ENCODE peak calls at places on chromosomes 13 and 19, in ten cellular contexts. One of them, this sample, is unnamed.

GRCh38 chr13:47680752-47681151 is 320.3 kb downstream of the SUCLA2 start:
- DNase-seq in NCI-H82: no peak
- DNase-seq in HEK293T: no peak
- DNase-seq in NCI-H1105: no peak
- DNase-seq in RWPE1: peak; percentile 52
- DNase-seq in caudate nucleus: no peak
- DNase-seq in RKO: peak; percentile 49
- DNase-seq in nephron progenitor cell: no peak
- DNase-seq in stimulated activated naive B cell treated with anti-CD40 and anti-IgM and Interleukin-4, amounts not matched to agents 10 μg/mL and 1 μg/mL and 100 μg/mL, for 72 hours: no peak
- DNase-seq in AG10803: peak; percentile 50
- DNase-seq in this sample: no peak

GRCh38 chr19:49434907-49435577 is 6.3 kb downstream of the SLC17A7 start:
- DNase-seq in RWPE1: no peak
- DNase-seq in RKO: no peak
- DNase-seq in stimulated activated naive B cell treated with anti-CD40 and anti-IgM and Interleukin-4, amounts not matched to agents 10 μg/mL and 1 μg/mL and 100 μg/mL, for 72 hours: no peak
- DNase-seq in HEK293T: no peak
- DNase-seq in NCI-H1105: no peak
- DNase-seq in NCI-H82: peak; percentile 28
- DNase-seq in nephron progenitor cell: no peak
- DNase-seq in caudate nucleus: no peak
- DNase-seq in AG10803: no peak
- DNase-seq in this sample: peak; percentile 54

GRCh38 chr19:934865-935422 is 9.1 kb downstream of the ARID3A start:
- DNase-seq in stimulated activated naive B cell treated with anti-CD40 and anti-IgM and Interleukin-4, amounts not matched to agents 10 μg/mL and 1 μg/mL and 100 μg/mL, for 72 hours: no peak
- DNase-seq in AG10803: peak; percentile 76
- DNase-seq in RKO: no peak
- DNase-seq in nephron progenitor cell: no peak
- DNase-seq in HEK293T: no peak
- DNase-seq in NCI-H82: no peak
- DNase-seq in RWPE1: no peak
- DNase-seq in caudate nucleus: peak; percentile 63
- DNase-seq in NCI-H1105: no peak
- DNase-seq in this sample: peak; percentile 67

GRCh38 chr19:29966594-29967249 is 24.7 kb downstream of the URI1 start:
- DNase-seq in stimulated activated naive B cell treated with anti-CD40 and anti-IgM and Interleukin-4, amounts not matched to agents 10 μg/mL and 1 μg/mL and 100 μg/mL, for 72 hours: no peak
- DNase-seq in nephron progenitor cell: no peak
- DNase-seq in caudate nucleus: no peak
- DNase-seq in NCI-H82: peak; percentile 26
- DNase-seq in HEK293T: no peak
- DNase-seq in RWPE1: no peak
- DNase-seq in NCI-H1105: peak; percentile 0
- DNase-seq in RKO: peak; percentile 40
- DNase-seq in AG10803: peak; percentile 33
- DNase-seq in this sample: peak; percentile 22

GRCh38 chr19:19460761-19461265 is 54.5 kb downstream of the TSSK6 start:
- DNase-seq in RWPE1: no peak
- DNase-seq in HEK293T: no peak
- DNase-seq in caudate nucleus: peak; percentile 34
- DNase-seq in stimulated activated naive B cell treated with anti-CD40 and anti-IgM and Interleukin-4, amounts not matched to agents 10 μg/mL and 1 μg/mL and 100 μg/mL, for 72 hours: no peak
- DNase-seq in nephron progenitor cell: peak; percentile 36
- DNase-seq in RKO: no peak
- DNase-seq in AG10803: peak; percentile 49
- DNase-seq in NCI-H1105: no peak
- DNase-seq in NCI-H82: peak; percentile 81
- DNase-seq in this sample: no peak

GRCh38 chr19:8529369-8530006 is 15.5 kb upstream of the ZNF414 start:
- DNase-seq in caudate nucleus: no peak
- DNase-seq in AG10803: no peak
- DNase-seq in stimulated activated naive B cell treated with anti-CD40 and anti-IgM and Interleukin-4, amounts not matched to agents 10 μg/mL and 1 μg/mL and 100 μg/mL, for 72 hours: no peak
- DNase-seq in NCI-H82: no peak
- DNase-seq in RWPE1: no peak
- DNase-seq in HEK293T: no peak
- DNase-seq in RKO: no peak
- DNase-seq in NCI-H1105: no peak
- DNase-seq in nephron progenitor cell: no peak
- DNase-seq in this sample: no peak

GRCh38 chr19:4712771-4713170 is 10.9 kb downstream of the DPP9 start:
- DNase-seq in nephron progenitor cell: no peak
- DNase-seq in RKO: no peak
- DNase-seq in HEK293T: no peak
- DNase-seq in RWPE1: no peak
- DNase-seq in stimulated activated naive B cell treated with anti-CD40 and anti-IgM and Interleukin-4, amounts not matched to agents 10 μg/mL and 1 μg/mL and 100 μg/mL, for 72 hours: no peak
- DNase-seq in caudate nucleus: no peak
- DNase-seq in AG10803: no peak
- DNase-seq in NCI-H82: no peak
- DNase-seq in NCI-H1105: no peak
- DNase-seq in this sample: no peak

GRCh38 chr19:16143399-16144215 is at the start of gene HSH2D:
- DNase-seq in RWPE1: peak; percentile 52
- DNase-seq in nephron progenitor cell: no peak
- DNase-seq in NCI-H1105: no peak
- DNase-seq in RKO: no peak
- DNase-seq in HEK293T: no peak
- DNase-seq in caudate nucleus: no peak
- DNase-seq in stimulated activated naive B cell treated with anti-CD40 and anti-IgM and Interleukin-4, amounts not matched to agents 10 μg/mL and 1 μg/mL and 100 μg/mL, for 72 hours: peak; percentile 92
- DNase-seq in NCI-H82: no peak
- DNase-seq in AG10803: no peak
- DNase-seq in this sample: peak; percentile 53

GRCh38 chr13:96994849-96995243 is 570 bp upstream of the OXGR1 start:
- DNase-seq in AG10803: no peak
- DNase-seq in nephron progenitor cell: no peak
- DNase-seq in caudate nucleus: no peak
- DNase-seq in NCI-H82: no peak
- DNase-seq in RKO: no peak
- DNase-seq in stimulated activated naive B cell treated with anti-CD40 and anti-IgM and Interleukin-4, amounts not matched to agents 10 μg/mL and 1 μg/mL and 100 μg/mL, for 72 hours: no peak
- DNase-seq in HEK293T: no peak
- DNase-seq in NCI-H1105: no peak
- DNase-seq in RWPE1: no peak
- DNase-seq in this sample: no peak

GRCh38 chr19:3554254-3555083 is 2.9 kb downstream of the MFSD12 start:
- DNase-seq in RWPE1: no peak
- DNase-seq in NCI-H82: no peak
- DNase-seq in caudate nucleus: no peak
- DNase-seq in nephron progenitor cell: no peak
- DNase-seq in HEK293T: no peak
- DNase-seq in NCI-H1105: no peak
- DNase-seq in RKO: no peak
- DNase-seq in stimulated activated naive B cell treated with anti-CD40 and anti-IgM and Interleukin-4, amounts not matched to agents 10 μg/mL and 1 μg/mL and 100 μg/mL, for 72 hours: no peak
- DNase-seq in AG10803: no peak
- DNase-seq in this sample: no peak

GRCh38 chr19:28309072-28309471 is 903.9 kb downstream of the UQCRFS1 start:
- DNase-seq in NCI-H1105: no peak
- DNase-seq in HEK293T: no peak
- DNase-seq in NCI-H82: no peak
- DNase-seq in stimulated activated naive B cell treated with anti-CD40 and anti-IgM and Interleukin-4, amounts not matched to agents 10 μg/mL and 1 μg/mL and 100 μg/mL, for 72 hours: no peak
- DNase-seq in caudate nucleus: no peak
- DNase-seq in RKO: no peak
- DNase-seq in AG10803: no peak
- DNase-seq in RWPE1: no peak
- DNase-seq in nephron progenitor cell: no peak
- DNase-seq in this sample: no peak

GRCh38 chr19:15091918-15092753 is 10.1 kb downstream of the OR1I1 start:
- DNase-seq in NCI-H1105: peak; percentile 37
- DNase-seq in caudate nucleus: no peak
- DNase-seq in stimulated activated naive B cell treated with anti-CD40 and anti-IgM and Interleukin-4, amounts not matched to agents 10 μg/mL and 1 μg/mL and 100 μg/mL, for 72 hours: peak; percentile 38
- DNase-seq in nephron progenitor cell: peak; percentile 41
- DNase-seq in HEK293T: peak; percentile 39
- DNase-seq in NCI-H82: peak; percentile 84
- DNase-seq in AG10803: peak; percentile 64
- DNase-seq in RWPE1: peak; percentile 25
- DNase-seq in RKO: peak; percentile 82
- DNase-seq in this sample: peak; percentile 61

GRCh38 chr19:5646703-5647102 is 23.8 kb downstream of the SAFB start:
- DNase-seq in RKO: no peak
- DNase-seq in stimulated activated naive B cell treated with anti-CD40 and anti-IgM and Interleukin-4, amounts not matched to agents 10 μg/mL and 1 μg/mL and 100 μg/mL, for 72 hours: no peak
- DNase-seq in HEK293T: no peak
- DNase-seq in nephron progenitor cell: no peak
- DNase-seq in NCI-H82: no peak
- DNase-seq in caudate nucleus: no peak
- DNase-seq in AG10803: no peak
- DNase-seq in NCI-H1105: no peak
- DNase-seq in RWPE1: no peak
- DNase-seq in this sample: no peak

GRCh38 chr13:78806457-78806856 is 147.5 kb upstream of the OBI1 start:
- DNase-seq in nephron progenitor cell: no peak
- DNase-seq in NCI-H82: peak; percentile 27
- DNase-seq in RWPE1: no peak
- DNase-seq in caudate nucleus: no peak
- DNase-seq in NCI-H1105: no peak
- DNase-seq in stimulated activated naive B cell treated with anti-CD40 and anti-IgM and Interleukin-4, amounts not matched to agents 10 μg/mL and 1 μg/mL and 100 μg/mL, for 72 hours: no peak
- DNase-seq in RKO: peak; percentile 14
- DNase-seq in HEK293T: no peak
- DNase-seq in AG10803: no peak
- DNase-seq in this sample: no peak

GRCh38 chr19:42253245-42254082 is 1.5 kb downstream of the ERF start:
- DNase-seq in RWPE1: peak; percentile 70
- DNase-seq in HEK293T: peak; percentile 51
- DNase-seq in stimulated activated naive B cell treated with anti-CD40 and anti-IgM and Interleukin-4, amounts not matched to agents 10 μg/mL and 1 μg/mL and 100 μg/mL, for 72 hours: no peak
- DNase-seq in AG10803: peak; percentile 24
- DNase-seq in RKO: peak; percentile 62
- DNase-seq in nephron progenitor cell: peak; percentile 81
- DNase-seq in NCI-H1105: no peak
- DNase-seq in caudate nucleus: peak; percentile 68
- DNase-seq in NCI-H82: peak; percentile 91
- DNase-seq in this sample: peak; percentile 51

GRCh38 chr19:28501979-28502378 is 711.0 kb downstream of the UQCRFS1 start:
- DNase-seq in nephron progenitor cell: no peak
- DNase-seq in caudate nucleus: no peak
- DNase-seq in RWPE1: no peak
- DNase-seq in AG10803: no peak
- DNase-seq in HEK293T: no peak
- DNase-seq in RKO: no peak
- DNase-seq in NCI-H82: no peak
- DNase-seq in NCI-H1105: no peak
- DNase-seq in stimulated activated naive B cell treated with anti-CD40 and anti-IgM and Interleukin-4, amounts not matched to agents 10 μg/mL and 1 μg/mL and 100 μg/mL, for 72 hours: no peak
- DNase-seq in this sample: no peak

GRCh38 chr13:51501592-51502205 is 48.9 kb upstream of the INTS6 start:
- DNase-seq in RWPE1: no peak
- DNase-seq in caudate nucleus: no peak
- DNase-seq in nephron progenitor cell: no peak
- DNase-seq in stimulated activated naive B cell treated with anti-CD40 and anti-IgM and Interleukin-4, amounts not matched to agents 10 μg/mL and 1 μg/mL and 100 μg/mL, for 72 hours: no peak
- DNase-seq in RKO: peak; percentile 58
- DNase-seq in AG10803: peak; percentile 63
- DNase-seq in NCI-H1105: no peak
- DNase-seq in NCI-H82: no peak
- DNase-seq in HEK293T: no peak
- DNase-seq in this sample: no peak

GRCh38 chr19:12913871-12914690 is 5.0 kb downstream of the SYCE2 start:
- DNase-seq in RKO: no peak
- DNase-seq in NCI-H1105: no peak
- DNase-seq in caudate nucleus: peak; percentile 26
- DNase-seq in NCI-H82: peak; percentile 60
- DNase-seq in RWPE1: no peak
- DNase-seq in nephron progenitor cell: no peak
- DNase-seq in stimulated activated naive B cell treated with anti-CD40 and anti-IgM and Interleukin-4, amounts not matched to agents 10 μg/mL and 1 μg/mL and 100 μg/mL, for 72 hours: no peak
- DNase-seq in AG10803: peak; percentile 67
- DNase-seq in HEK293T: no peak
- DNase-seq in this sample: no peak

GRCh38 chr19:48480151-48480475 is 10.9 kb downstream of the CYTH2 start:
- DNase-seq in RWPE1: no peak
- DNase-seq in NCI-H1105: peak; percentile 43
- DNase-seq in AG10803: peak; percentile 41
- DNase-seq in RKO: no peak
- DNase-seq in stimulated activated naive B cell treated with anti-CD40 and anti-IgM and Interleukin-4, amounts not matched to agents 10 μg/mL and 1 μg/mL and 100 μg/mL, for 72 hours: no peak
- DNase-seq in NCI-H82: peak; percentile 39
- DNase-seq in HEK293T: no peak
- DNase-seq in nephron progenitor cell: no peak
- DNase-seq in caudate nucleus: peak; percentile 59
- DNase-seq in this sample: peak; percentile 92

GRCh38 chr13:20714161-20714560 is 10.7 kb downstream of the IL17D start:
- DNase-seq in NCI-H82: peak; percentile 80
- DNase-seq in HEK293T: no peak
- DNase-seq in caudate nucleus: no peak
- DNase-seq in RWPE1: no peak
- DNase-seq in RKO: no peak
- DNase-seq in NCI-H1105: no peak
- DNase-seq in nephron progenitor cell: no peak
- DNase-seq in stimulated activated naive B cell treated with anti-CD40 and anti-IgM and Interleukin-4, amounts not matched to agents 10 μg/mL and 1 μg/mL and 100 μg/mL, for 72 hours: no peak
- DNase-seq in AG10803: peak; percentile 81
- DNase-seq in this sample: peak; percentile 38

GRCh38 chr13:46522692-46523040 is 30.3 kb upstream of the LRCH1 start:
- DNase-seq in HEK293T: no peak
- DNase-seq in NCI-H82: no peak
- DNase-seq in AG10803: no peak
- DNase-seq in caudate nucleus: no peak
- DNase-seq in NCI-H1105: no peak
- DNase-seq in nephron progenitor cell: no peak
- DNase-seq in RWPE1: no peak
- DNase-seq in stimulated activated naive B cell treated with anti-CD40 and anti-IgM and Interleukin-4, amounts not matched to agents 10 μg/mL and 1 μg/mL and 100 μg/mL, for 72 hours: no peak
- DNase-seq in RKO: no peak
- DNase-seq in this sample: no peak

GRCh38 chr13:33242984-33243617 is 42.5 kb downstream of the STARD13 start:
- DNase-seq in caudate nucleus: no peak
- DNase-seq in NCI-H1105: no peak
- DNase-seq in NCI-H82: no peak
- DNase-seq in stimulated activated naive B cell treated with anti-CD40 and anti-IgM and Interleukin-4, amounts not matched to agents 10 μg/mL and 1 μg/mL and 100 μg/mL, for 72 hours: no peak
- DNase-seq in RWPE1: no peak
- DNase-seq in HEK293T: no peak
- DNase-seq in RKO: no peak
- DNase-seq in AG10803: no peak
- DNase-seq in nephron progenitor cell: no peak
- DNase-seq in this sample: no peak

This sample was measured in SW480.